ENCODE peak calls at places on chromosomes 7 and 10, in ten cellular contexts. J, Y, R, M, Z, S, G, C, A and W are unnamed samples.

GRCh38 chr7:2934984-2935740 is 91.1 kb upstream of the GNA12 start:
- DNase-seq in J (no peak), Y (no peak), R (no peak), M (no peak), Z (no peak), S (no peak), G (no peak), C (no peak), A (no peak), W (no peak)

GRCh38 chr7:76296743-76297740 is 5.4 kb upstream of the HSPB1 start:
- DNase-seq in J (no peak), Y (no peak), R (peak; percentile 83), M (no peak), Z (peak; percentile 93), S (peak; percentile 89), G (no peak), C (no peak), A (peak; percentile 84), W (no peak)

GRCh38 chr10:31318382-31318853 is 598 bp upstream of the ZEB1 start:
- DNase-seq in J (peak; percentile 47), Y (no peak), R (no peak), M (no peak), Z (peak; percentile 56), S (peak; percentile 84), G (peak; percentile 73), C (peak; percentile 59), A (peak; percentile 73), W (peak; percentile 59)

GRCh38 chr7:97871659-97872024 is 566 bp downstream of the ASNS start:
- DNase-seq in J (peak; percentile 7), Y (no peak), R (no peak), M (no peak), Z (no peak), S (no peak), G (peak; percentile 8), C (no peak), A (no peak), W (peak; percentile 42)

GRCh38 chr10:4721994-4722753 is 103.8 kb upstream of the AKR1E2 start:
- DNase-seq in J (no peak), Y (no peak), R (no peak), M (no peak), Z (no peak), S (no peak), G (no peak), C (no peak), A (peak; percentile 33), W (no peak)

GRCh38 chr7:151735186-151735853 is 141.6 kb downstream of the PRKAG2 start:
- DNase-seq in J (no peak), Y (no peak), R (no peak), M (no peak), Z (no peak), S (no peak), G (no peak), C (no peak), A (no peak), W (no peak)

GRCh38 chr7:118104812-118105441 is 79.0 kb upstream of the LSM8 start:
- DNase-seq in J (peak; percentile 27), Y (no peak), R (no peak), M (peak; percentile 56), Z (no peak), S (peak; percentile 24), G (no peak), C (no peak), A (peak; percentile 19), W (no peak)

GRCh38 chr7:43645699-43646226 is 62.9 kb downstream of the STK17A start:
- DNase-seq in J (no peak), Y (no peak), R (no peak), M (no peak), Z (no peak), S (peak; percentile 47), G (no peak), C (no peak), A (no peak), W (no peak)

GRCh38 chr10:90968448-90969086 is 47.7 kb upstream of the ANKRD1 start:
- DNase-seq in J (no peak), Y (no peak), R (no peak), M (no peak), Z (no peak), S (peak; percentile 98), G (no peak), C (no peak), A (no peak), W (no peak)

GRCh38 chr7:88597941-88598425 is 161.5 kb upstream of the ZNF804B start:
- DNase-seq in J (no peak), Y (no peak), R (no peak), M (no peak), Z (no peak), S (no peak), G (no peak), C (no peak), A (no peak), W (no peak)

GRCh38 chr7:136189506-136189998 is 212.4 kb upstream of the MTPN start:
- DNase-seq in J (no peak), Y (no peak), R (no peak), M (no peak), Z (no peak), S (no peak), G (no peak), C (no peak), A (no peak), W (no peak)

GRCh38 chr7:136180984-136181383 is 203.8 kb upstream of the MTPN start:
- DNase-seq in J (no peak), Y (no peak), R (no peak), M (no peak), Z (no peak), S (no peak), G (no peak), C (no peak), A (no peak), W (no peak)

GRCh38 chr7:136179829-136180721 is 202.9 kb upstream of the MTPN start:
- DNase-seq in J (peak; percentile 27), Y (no peak), R (no peak), M (no peak), Z (no peak), S (no peak), G (no peak), C (no peak), A (no peak), W (no peak)

GRCh38 chr7:136183981-136184380 is 206.8 kb upstream of the MTPN start:
- DNase-seq in J (peak; percentile 38), Y (no peak), R (no peak), M (no peak), Z (no peak), S (peak; percentile 1), G (no peak), C (no peak), A (peak; percentile 28), W (no peak)

GRCh38 chr7:136184719-136185118 is 207.6 kb upstream of the MTPN start:
- DNase-seq in J (no peak), Y (no peak), R (no peak), M (no peak), Z (no peak), S (no peak), G (no peak), C (no peak), A (no peak), W (no peak)
- H3K27ac ChIP-seq in J (no peak overlapping the region), Y (no peak overlapping the region), R (no peak overlapping the region), M (no peak overlapping the region), Z (no peak overlapping the region), S (no peak overlapping the region), G (no peak overlapping the region), C (no peak overlapping the region), A (no peak overlapping the region), W (no peak overlapping the region)

GRCh38 chr10:119426699-119427098 is 115.8 kb downstream of the RGS10 start:
- DNase-seq in J (no peak), Y (no peak), R (no peak), M (no peak), Z (no peak), S (no peak), G (no peak), C (no peak), A (no peak), W (no peak)

GRCh38 chr10:119425102-119425880 is 117.2 kb downstream of the RGS10 start:
- DNase-seq in J (no peak), Y (no peak), R (no peak), M (no peak), Z (no peak), S (no peak), G (no peak), C (no peak), A (no peak), W (no peak)

GRCh38 chr10:119427263-119427864 is 115.2 kb downstream of the RGS10 start:
- DNase-seq in J (no peak), Y (no peak), R (no peak), M (no peak), Z (no peak), S (no peak), G (no peak), C (no peak), A (no peak), W (no peak)

GRCh38 chr10:119424591-119424975 is 117.9 kb downstream of the RGS10 start:
- DNase-seq in J (no peak), Y (no peak), R (no peak), M (no peak), Z (no peak), S (no peak), G (no peak), C (no peak), A (no peak), W (no peak)

GRCh38 chr10:119425881-119426170 is 116.7 kb downstream of the RGS10 start:
- DNase-seq in J (no peak), Y (no peak), R (no peak), M (no peak), Z (no peak), S (no peak), G (no peak), C (no peak), A (no peak), W (no peak)
- H3K27ac ChIP-seq in J (no peak overlapping the region), Y (no peak overlapping the region), R (no peak overlapping the region), M (no peak overlapping the region), Z (no peak overlapping the region), S (no peak overlapping the region), G (no peak overlapping the region), C (no peak overlapping the region), A (no peak overlapping the region), W (no peak overlapping the region)

DNA sequence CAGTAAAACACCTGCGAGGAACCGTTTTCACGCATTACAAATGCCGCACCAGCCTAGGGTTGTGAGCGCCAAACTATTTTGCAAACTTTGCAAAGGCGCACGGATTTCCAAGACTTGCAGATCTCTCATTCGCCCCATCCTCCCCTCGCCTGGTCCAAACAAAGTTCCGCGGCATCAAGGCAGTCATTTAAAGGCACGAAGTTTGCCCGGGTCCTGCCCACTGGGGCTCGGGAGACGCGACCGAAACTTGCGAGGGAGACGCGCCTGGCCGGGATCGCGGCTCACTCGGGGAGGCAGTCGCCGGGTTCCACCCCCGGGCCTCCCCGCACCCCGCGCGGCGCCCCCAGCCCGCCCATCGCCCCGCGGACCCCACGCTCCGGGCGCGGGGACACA is 599 bp downstream of the USP6NL start:
- DNase-seq in J (peak; percentile 59), Y (no peak), R (no peak), M (peak; percentile 33), Z (peak; percentile 50), S (peak; percentile 44), G (peak; percentile 14), C (peak; percentile 25), A (peak; percentile 47), W (no peak)
- H3K27ac ChIP-seq in J (peak overlapping the region; percentile 94), Y (peak overlapping the region; percentile 92), R (peak overlapping the region; percentile 91), M (no peak overlapping the region), Z (peak overlapping the region; percentile 86), S (peak overlapping the region; percentile 63), G (peak overlapping the region; percentile 92), C (peak overlapping the region; percentile 98), A (peak overlapping the region; percentile 96), W (no peak overlapping the region)

DNA sequence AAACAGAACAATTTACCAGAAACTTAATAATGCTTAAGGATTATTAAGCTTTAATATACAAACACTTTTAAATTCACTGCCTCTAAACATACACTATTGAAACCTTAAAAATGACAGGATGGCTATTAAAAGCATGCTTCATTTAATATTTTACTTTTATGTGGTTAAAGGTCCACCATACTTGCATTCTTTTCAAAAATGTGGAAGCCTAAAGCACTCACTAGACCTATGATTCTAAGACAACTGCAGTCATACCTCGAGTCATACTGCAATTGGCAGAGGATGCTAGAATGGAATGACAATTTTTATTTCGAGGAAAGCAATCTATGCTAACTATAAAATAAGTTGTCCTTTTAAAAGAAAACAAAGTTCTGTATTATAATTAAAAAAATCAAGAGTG is 85.3 kb downstream of the PIP4K2A start:
- DNase-seq in J (no peak), Y (no peak), R (no peak), M (peak; percentile 12), Z (no peak), S (peak; percentile 30), G (no peak), C (no peak), A (no peak), W (no peak)
- H3K27ac ChIP-seq in J (no peak overlapping the region), Y (no peak overlapping the region), R (peak overlapping the region; percentile 51), M (peak overlapping the region; percentile 87), Z (peak overlapping the region; percentile 5), S (no peak overlapping the region), G (no peak overlapping the region), C (no peak overlapping the region), A (no peak overlapping the region), W (peak overlapping the region; percentile 2)